ENCODE peak calls at places on chromosomes 12 and 14, in seven cellular contexts. T is ascending aorta; K is ACHN; J is A172; E is effector memory CD4-positive, alpha-beta T cell; I is activated CD8-positive, alpha-beta memory T cell treated with anti-CD3 and anti-CD28 coated beads for 24 hours; N is NCI-H1105 treated with DMSO at 0.1 percent for 48 hours. A is an unnamed sample.

GRCh38 chr12:22494319-22494718 is 50.0 kb downstream of the C2CD5 start:
- DNase-seq in T (no peak), K (no peak), J (no peak), E (no peak), I (no peak), N (no peak), A (no peak)

GRCh38 chr12:68557011-68557715 is 53.5 kb upstream of the RAP1B start:
- DNase-seq in T (no peak), K (peak; percentile 8), J (peak; percentile 74), E (no peak), I (no peak), N (no peak), A (no peak)

GRCh38 chr14:23728791-23729190 is 92.6 kb downstream of the DHRS2 start:
- DNase-seq in T (no peak), K (no peak), J (no peak), E (no peak), I (no peak), N (no peak), A (no peak)

GRCh38 chr14:65287264-65288131 is 125.0 kb upstream of the FUT8 start:
- DNase-seq in T (no peak), K (no peak), J (no peak), E (no peak), I (peak; percentile 93), N (no peak), A (peak; percentile 91)

GRCh38 chr12:46788247-46788887 is 37.4 kb downstream of the SLC38A4 start:
- DNase-seq in T (no peak), K (no peak), J (no peak), E (no peak), I (no peak), N (no peak), A (no peak)

GRCh38 chr12:95547522-95548055 is 3.7 kb downstream of the USP44 start:
- DNase-seq in T (no peak), K (peak; percentile 30), J (no peak), E (no peak), I (no peak), N (no peak), A (no peak)

GRCh38 chr14:69699743-69700309 is 67.1 kb upstream of the SRSF5 start:
- DNase-seq in T (no peak), K (no peak), J (no peak), E (no peak), I (no peak), N (peak; percentile 77), A (no peak)

GRCh38 chr14:29601559-29602109 is 326.0 kb downstream of the PRKD1 start:
- DNase-seq in T (no peak), K (no peak), J (no peak), E (no peak), I (no peak), N (no peak), A (no peak)

GRCh38 chr12:21483531-21483930 is 17.9 kb downstream of the RECQL start:
- DNase-seq in T (no peak), K (no peak), J (no peak), E (no peak), I (no peak), N (peak; percentile 95), A (no peak)

GRCh38 chr12:131091413-131091975 is 137.8 kb downstream of the ADGRD1 start:
- DNase-seq in T (no peak), K (no peak), J (no peak), E (no peak), I (peak; percentile 9), N (no peak), A (no peak)

GRCh38 chr12:25186788-25187397 is 8.1 kb downstream of the DNAI7 start:
- DNase-seq in T (no peak), K (peak; percentile 53), J (peak; percentile 10), E (no peak), I (no peak), N (no peak), A (no peak)

GRCh38 chr12:49092816-49093406 is 1.7 kb downstream of the DHH start:
- DNase-seq in T (no peak), K (no peak), J (no peak), E (no peak), I (no peak), N (no peak), A (no peak)

GRCh38 chr14:65686761-65687160 is 274.2 kb downstream of the FUT8 start:
- DNase-seq in T (no peak), K (no peak), J (no peak), E (no peak), I (no peak), N (no peak), A (no peak)

GRCh38 chr12:66014818-66015217 is 115.7 kb downstream of the LLPH start:
- DNase-seq in T (no peak), K (no peak), J (no peak), E (no peak), I (no peak), N (no peak), A (no peak)

GRCh38 chr14:104115131-104115600 is 23.2 kb upstream of the KIF26A start:
- DNase-seq in T (peak; percentile 50), K (no peak), J (no peak), E (no peak), I (no peak), N (no peak), A (no peak)

GRCh38 chr14:93028724-93029076 is 87.0 kb downstream of the ITPK1 start:
- DNase-seq in T (no peak), K (peak; percentile 30), J (no peak), E (no peak), I (no peak), N (no peak), A (no peak)

GRCh38 chr12:63668028-63668799 is at the start of gene DPY19L2:
- DNase-seq in T (peak; percentile 73), K (peak; percentile 95), J (peak; percentile 44), E (peak; percentile 9), I (peak; percentile 82), N (peak; percentile 57), A (peak; percentile 54)

GRCh38 chr12:41112903-41113302 is 75.2 kb upstream of the PDZRN4 start:
- DNase-seq in T (no peak), K (no peak), J (no peak), E (no peak), I (no peak), N (no peak), A (no peak)

GRCh38 chr12:123077298-123078113 is 73.4 kb downstream of the PITPNM2 start:
- DNase-seq in T (no peak), K (no peak), J (no peak), E (no peak), I (peak; percentile 67), N (no peak), A (no peak)

GRCh38 chr12:48816148-48816854 is 2.0 kb upstream of the CACNB3 start:
- DNase-seq in T (no peak), K (no peak), J (no peak), E (no peak), I (no peak), N (peak; percentile 6), A (no peak)

GRCh38 chr12:89574736-89575208 is 48.9 kb upstream of the POC1B start:
- DNase-seq in T (no peak), K (no peak), J (peak; percentile 41), E (no peak), I (no peak), N (no peak), A (no peak)

GRCh38 chr12:105860556-105861207 is 278.1 kb downstream of the NUAK1 start:
- DNase-seq in T (no peak), K (no peak), J (no peak), E (no peak), I (no peak), N (peak; percentile 99), A (no peak)

GRCh38 chr14:90850487-90850886 is 34.3 kb upstream of the TTC7B start:
- DNase-seq in T (no peak), K (peak; percentile 86), J (peak; percentile 95), E (no peak), I (no peak), N (no peak), A (no peak)

GRCh38 chr12:87836190-87836589 is 193.0 kb downstream of the C12orf50 start:
- DNase-seq in T (no peak), K (no peak), J (no peak), E (no peak), I (no peak), N (no peak), A (no peak)

GRCh38 chr14:43090380-43090779 is 1416.7 kb downstream of the FSCB start:
- DNase-seq in T (no peak), K (no peak), J (no peak), E (no peak), I (no peak), N (no peak), A (no peak)

GRCh38 chr12:53014709-53015108 is 8.5 kb downstream of the EIF4B start:
- DNase-seq in T (no peak), K (no peak), J (no peak), E (no peak), I (no peak), N (no peak), A (no peak)

GRCh38 chr12:119791453-119791852 is 85.7 kb downstream of the CIT start:
- DNase-seq in T (no peak), K (no peak), J (no peak), E (no peak), I (no peak), N (no peak), A (no peak)

GRCh38 chr12:120618954-120619615 is 21.3 kb upstream of the CABP1 start:
- DNase-seq in T (no peak), K (no peak), J (no peak), E (no peak), I (no peak), N (no peak), A (no peak)

GRCh38 chr14:104177411-104177810 is 39.0 kb downstream of the KIF26A start:
- DNase-seq in T (no peak), K (no peak), J (no peak), E (no peak), I (no peak), N (no peak), A (no peak)

GRCh38 chr12:79274571-79275064 is 410.0 kb downstream of the SYT1 start:
- DNase-seq in T (no peak), K (no peak), J (peak; percentile 5), E (no peak), I (no peak), N (no peak), A (no peak)

GRCh38 chr12:122951979-122952892 is 14.0 kb downstream of the ABCB9 start:
- DNase-seq in T (peak; percentile 87), K (peak; percentile 87), J (peak; percentile 64), E (peak; percentile 50), I (peak; percentile 90), N (peak; percentile 27), A (peak; percentile 47)